ENCODE peak calls at places on chromosomes 3 and 15, in ten cellular contexts. G is stimulated activated CD4-positive, alpha-beta T cell treated with anti-CD3 and anti-CD28 coated beads, TNF-alpha, amount 100 ng/mL, for 1 hour; Y is activated CD4-positive, alpha-beta T cell treated with anti-CD3 and anti-CD28 coated beads, Interleukin-2, amount 50 U/mL, for 4 hours; B is psoas muscle; U is A673; D is AG20443; L is LoVo; S is omental fat pad; O is foreskin fibroblast; P is AG10803. T is an unnamed sample.

GRCh38 chr3:170725285-170725731 is 139.4 kb upstream of the SLC7A14 start:
- DNase-seq in G (no peak), Y (no peak), B (no peak), U (no peak), D (no peak), L (no peak), S (no peak), O (peak), P (peak), T (no peak)

GRCh38 chr3:59726279-59726678 is 676.5 kb upstream of the CFAP20DC start:
- DNase-seq in G (no peak), Y (no peak), B (no peak), U (no peak), D (no peak), L (no peak), S (no peak), O (no peak), P (no peak), T (no peak)

GRCh38 chr3:10142707-10143560 is 1.4 kb downstream of the VHL start:
- DNase-seq in G (no peak), Y (no peak), B (no peak), U (no peak), D (no peak), L (peak), S (no peak), O (no peak), P (no peak), T (no peak)

GRCh38 chr3:30539772-30540171 is 66.6 kb upstream of the TGFBR2 start:
- DNase-seq in G (no peak), Y (no peak), B (no peak), U (no peak), D (no peak), L (no peak), S (no peak), O (peak), P (no peak), T (no peak)

GRCh38 chr3:171833775-171834460 is 9.2 kb upstream of the TMEM212 start:
- DNase-seq in G (no peak), Y (no peak), B (no peak), U (peak), D (peak), L (no peak), S (no peak), O (peak), P (peak), T (no peak)

GRCh38 chr15:27222479-27222878 is 251.5 kb downstream of the GABRG3 start:
- DNase-seq in G (no peak), Y (no peak), B (no peak), U (no peak), D (no peak), L (peak), S (no peak), O (peak), P (peak), T (no peak)

GRCh38 chr3:195356151-195357086 is 85.5 kb upstream of the XXYLT1 start:
- DNase-seq in G (no peak), Y (no peak), B (peak), U (no peak), D (no peak), L (no peak), S (no peak), O (no peak), P (peak), T (peak)

GRCh38 chr3:35141406-35141805 is 497.9 kb upstream of the ARPP21 start:
- DNase-seq in G (no peak), Y (no peak), B (no peak), U (no peak), D (no peak), L (no peak), S (no peak), O (no peak), P (no peak), T (no peak)

GRCh38 chr15:22786868-22787698 is 639 bp downstream of the NIPA1 start:
- DNase-seq in G (no peak), Y (no peak), B (peak), U (peak), D (peak), L (peak), S (no peak), O (peak), P (peak), T (no peak)

GRCh38 chr15:89002281-89002761 is 85.9 kb upstream of the ABHD2 start:
- DNase-seq in G (no peak), Y (no peak), B (no peak), U (no peak), D (peak), L (no peak), S (no peak), O (peak), P (peak), T (peak)

GRCh38 chr3:146470424-146470990 is 1.1 kb upstream of the PLSCR2 start:
- DNase-seq in G (no peak), Y (no peak), B (no peak), U (no peak), D (no peak), L (no peak), S (no peak), O (no peak), P (no peak), T (no peak)

GRCh38 chr3:112610121-112610520 is 30.8 kb downstream of the CCDC80 start:
- DNase-seq in G (no peak), Y (no peak), B (no peak), U (no peak), D (peak), L (no peak), S (no peak), O (peak), P (peak), T (no peak)

GRCh38 chr15:38068600-38068999 is 134.2 kb downstream of the TMCO5A start:
- DNase-seq in G (no peak), Y (no peak), B (no peak), U (no peak), D (no peak), L (no peak), S (no peak), O (no peak), P (no peak), T (no peak)

GRCh38 chr15:99385865-99386264 is 134.6 kb downstream of the LRRC28 start:
- DNase-seq in G (no peak), Y (no peak), B (peak), U (no peak), D (peak), L (peak), S (no peak), O (peak), P (peak), T (no peak)

GRCh38 chr3:131361464-131362421 is 19.8 kb upstream of the NUDT16 start:
- DNase-seq in G (no peak), Y (no peak), B (peak), U (no peak), D (peak), L (peak), S (peak), O (peak), P (peak), T (no peak)

GRCh38 chr3:192409838-192410683 is 317.3 kb downstream of the FGF12 start:
- DNase-seq in G (no peak), Y (no peak), B (no peak), U (peak), D (peak), L (no peak), S (no peak), O (no peak), P (no peak), T (no peak)

GRCh38 chr3:139225551-139225950 is 118.3 kb upstream of the MRPS22 start:
- DNase-seq in G (no peak), Y (no peak), B (no peak), U (no peak), D (peak), L (peak), S (no peak), O (peak), P (peak), T (no peak)

GRCh38 chr15:29864501-29864900 is 42.2 kb upstream of the TJP1 start:
- DNase-seq in G (no peak), Y (no peak), B (no peak), U (no peak), D (no peak), L (no peak), S (no peak), O (no peak), P (no peak), T (no peak)

GRCh38 chr3:14680716-14681115 is 5.8 kb downstream of the C3orf20 start:
- DNase-seq in G (no peak), Y (no peak), B (no peak), U (no peak), D (no peak), L (no peak), S (no peak), O (peak), P (no peak), T (peak)

GRCh38 chr3:38119802-38120689 is 16.9 kb downstream of the ACAA1 start:
- DNase-seq in G (no peak), Y (no peak), B (no peak), U (no peak), D (no peak), L (no peak), S (peak), O (no peak), P (no peak), T (no peak)

GRCh38 chr3:112688085-112688769 is 47.3 kb upstream of the CCDC80 start:
- DNase-seq in G (no peak), Y (no peak), B (no peak), U (no peak), D (no peak), L (no peak), S (no peak), O (no peak), P (no peak), T (no peak)

GRCh38 chr3:57582470-57583168 is 14.5 kb downstream of the ARF4 start:
- DNase-seq in G (no peak), Y (no peak), B (no peak), U (no peak), D (no peak), L (peak), S (no peak), O (peak), P (no peak), T (no peak)

GRCh38 chr3:45026038-45026437 is at the start of gene CLEC3B:
- DNase-seq in G (no peak), Y (no peak), B (peak), U (no peak), D (peak), L (no peak), S (no peak), O (peak), P (peak), T (no peak)

GRCh38 chr3:33942483-33943150 is 144.2 kb downstream of the PDCD6IP start:
- DNase-seq in G (no peak), Y (no peak), B (no peak), U (peak), D (no peak), L (no peak), S (no peak), O (no peak), P (no peak), T (no peak)

GRCh38 chr15:91789136-91789535 is 64.4 kb upstream of the SLCO3A1 start:
- DNase-seq in G (no peak), Y (no peak), B (no peak), U (no peak), D (no peak), L (no peak), S (no peak), O (no peak), P (no peak), T (no peak)

GRCh38 chr3:195080571-195081141 is 190.3 kb downstream of the XXYLT1 start:
- DNase-seq in G (no peak), Y (no peak), B (no peak), U (no peak), D (no peak), L (no peak), S (no peak), O (no peak), P (no peak), T (no peak)

GRCh38 chr15:64430000-64430735 is 30.2 kb upstream of the ZNF609 start:
- DNase-seq in G (no peak), Y (peak), B (no peak), U (peak), D (peak), L (no peak), S (no peak), O (peak), P (peak), T (peak)

GRCh38 chr15:67013696-67014095 is 51.7 kb upstream of the SMAD3 start:
- DNase-seq in G (no peak), Y (no peak), B (peak), U (peak), D (no peak), L (no peak), S (no peak), O (peak), P (peak), T (no peak)

GRCh38 chr3:98764692-98765002 is 1.5 kb downstream of the ST3GAL6 start:
- DNase-seq in G (no peak), Y (no peak), B (no peak), U (no peak), D (no peak), L (no peak), S (no peak), O (no peak), P (no peak), T (peak)

GRCh38 chr3:45011756-45012441 is 14.2 kb upstream of the CLEC3B start:
- DNase-seq in G (no peak), Y (no peak), B (peak), U (peak), D (peak), L (no peak), S (no peak), O (peak), P (peak), T (no peak)

GRCh38 chr15:74053941-74054529 is 28.3 kb downstream of the GOLGA6A start:
- DNase-seq in G (peak), Y (peak), B (peak), U (peak), D (peak), L (peak), S (no peak), O (peak), P (peak), T (peak)

GRCh38 chr3:72102057-72102711 is 317.2 kb upstream of the PROK2 start:
- DNase-seq in G (no peak), Y (no peak), B (no peak), U (no peak), D (no peak), L (no peak), S (no peak), O (no peak), P (peak), T (no peak)

T was measured in foreskin melanocyte.